ENCODE peak calls at places on chromosomes 2 and 18, in five cellular contexts. M is substantia nigra, T is hippocampal formation, I is fibroblast of lung, X is Karpas-422. Q is an unnamed sample.

GRCh38 chr2:120489023-120489422 is 143.1 kb downstream of the INHBB start:
- DNase-seq in M (peak; percentile 8), T (no peak), I (no peak), X (no peak), Q (no peak)

GRCh38 chr2:76212305-76212985 is 501.7 kb upstream of the GCFC2 start:
- DNase-seq in M (no peak), T (no peak), I (no peak), X (no peak), Q (no peak)

GRCh38 chr18:22977847-22978701 is 44.9 kb downstream of the RBBP8 start:
- DNase-seq in M (no peak), T (no peak), I (peak; percentile 84), X (no peak), Q (no peak)

GRCh38 chr2:186726938-186727337 is 33.1 kb downstream of the FAM171B start:
- DNase-seq in M (no peak), T (no peak), I (peak; percentile 27), X (no peak), Q (no peak)

GRCh38 chr18:48347756-48348326 is 61.3 kb downstream of the ZBTB7C start:
- DNase-seq in M (no peak), T (no peak), I (no peak), X (no peak), Q (no peak)

GRCh38 chr2:239157766-239158165 is 243.1 kb downstream of the HDAC4 start:
- DNase-seq in M (no peak), T (no peak), I (no peak), X (no peak), Q (peak; percentile 11)

GRCh38 chr18:32511147-32511546 is 40.5 kb upstream of the GAREM1 start:
- DNase-seq in M (no peak), T (no peak), I (no peak), X (no peak), Q (no peak)

GRCh38 chr18:3599235-3599634 is 149.3 kb downstream of the TGIF1 start:
- DNase-seq in M (no peak), T (no peak), I (no peak), X (no peak), Q (no peak)

GRCh38 chr2:158178646-158179045 is 77.0 kb downstream of the UPP2 start:
- DNase-seq in M (no peak), T (no peak), I (no peak), X (no peak), Q (no peak)